ENCODE peak calls at places on chromosomes 5 and 9, in nine cellular contexts. One of them, this sample, is unnamed. For H3K36me3, the result is how much of the 10 kb centered on the place peaks cover.

GRCh38 chr5:134889335-134889734 is 15.2 kb downstream of the TXNDC15 start:
- DNase-seq in thyroid gland: no peak
- DNase-seq in astrocyte: no peak
- DNase-seq in CD4-positive, alpha-beta memory T cell: no peak
- DNase-seq in transverse colon: no peak
- DNase-seq in IMR-90: no peak
- DNase-seq in Panc1: no peak
- DNase-seq in neural progenitor cell: no peak
- DNase-seq in CD8-positive, alpha-beta T cell: no peak
- DNase-seq in this sample: no peak

GRCh38 chr9:136644343-136644592 is 18.4 kb upstream of the EGFL7 start:
- DNase-seq in thyroid gland: peak
- DNase-seq in astrocyte: peak
- DNase-seq in CD4-positive, alpha-beta memory T cell: no peak
- DNase-seq in transverse colon: peak
- DNase-seq in IMR-90: peak
- DNase-seq in Panc1: no peak
- DNase-seq in neural progenitor cell: no peak
- DNase-seq in CD8-positive, alpha-beta T cell: peak
- DNase-seq in this sample: no peak

GRCh38 chr5:181181650-181182565 is 23.1 kb downstream of the TRIM7 start:
- DNase-seq in thyroid gland: peak
- DNase-seq in astrocyte: peak
- DNase-seq in CD4-positive, alpha-beta memory T cell: peak
- DNase-seq in transverse colon: peak
- DNase-seq in IMR-90: peak
- DNase-seq in Panc1: no peak
- DNase-seq in neural progenitor cell: peak
- DNase-seq in CD8-positive, alpha-beta T cell: peak
- DNase-seq in this sample: no peak

GRCh38 chr5:142316051-142316450 is 8.8 kb downstream of the SPRY4 start:
- DNase-seq in thyroid gland: peak
- DNase-seq in astrocyte: no peak
- DNase-seq in CD4-positive, alpha-beta memory T cell: peak
- DNase-seq in transverse colon: no peak
- DNase-seq in IMR-90: peak
- DNase-seq in Panc1: no peak
- DNase-seq in neural progenitor cell: no peak
- DNase-seq in CD8-positive, alpha-beta T cell: no peak
- DNase-seq in this sample: no peak

GRCh38 chr9:126204197-126204596 is 122.4 kb upstream of the MVB12B start:
- DNase-seq in thyroid gland: no peak
- DNase-seq in astrocyte: no peak
- DNase-seq in CD4-positive, alpha-beta memory T cell: no peak
- DNase-seq in transverse colon: no peak
- DNase-seq in IMR-90: no peak
- DNase-seq in Panc1: no peak
- DNase-seq in neural progenitor cell: no peak
- DNase-seq in CD8-positive, alpha-beta T cell: no peak
- DNase-seq in this sample: no peak

GRCh38 chr5:86175224-86175623 is 442.5 kb upstream of the COX7C start:
- DNase-seq in thyroid gland: no peak
- DNase-seq in astrocyte: no peak
- DNase-seq in CD4-positive, alpha-beta memory T cell: no peak
- DNase-seq in transverse colon: no peak
- DNase-seq in IMR-90: no peak
- DNase-seq in Panc1: no peak
- DNase-seq in neural progenitor cell: no peak
- DNase-seq in CD8-positive, alpha-beta T cell: no peak
- DNase-seq in this sample: no peak

GRCh38 chr9:88660611-88661010 is 125.6 kb downstream of the NXNL2 start:
- DNase-seq in thyroid gland: peak
- DNase-seq in astrocyte: no peak
- DNase-seq in CD4-positive, alpha-beta memory T cell: no peak
- DNase-seq in transverse colon: no peak
- DNase-seq in IMR-90: peak
- DNase-seq in Panc1: no peak
- DNase-seq in neural progenitor cell: peak
- DNase-seq in CD8-positive, alpha-beta T cell: no peak
- DNase-seq in this sample: peak

GRCh38 chr9:101443358-101443757 is 7.8 kb upstream of the ALDOB start:
- DNase-seq in thyroid gland: no peak
- DNase-seq in astrocyte: no peak
- DNase-seq in CD4-positive, alpha-beta memory T cell: no peak
- DNase-seq in transverse colon: peak
- DNase-seq in IMR-90: no peak
- DNase-seq in Panc1: no peak
- DNase-seq in neural progenitor cell: no peak
- DNase-seq in CD8-positive, alpha-beta T cell: no peak
- DNase-seq in this sample: no peak

GRCh38 chr9:33229359-33230120 is 10.4 kb upstream of the SPINK4 start:
- DNase-seq in thyroid gland: peak
- DNase-seq in astrocyte: no peak
- DNase-seq in CD4-positive, alpha-beta memory T cell: no peak
- DNase-seq in transverse colon: peak
- DNase-seq in IMR-90: no peak
- DNase-seq in Panc1: peak
- DNase-seq in neural progenitor cell: no peak
- DNase-seq in CD8-positive, alpha-beta T cell: no peak
- DNase-seq in this sample: no peak

GRCh38 chr9:85425153-85425611 is 316.6 kb downstream of the AGTPBP1 start:
- DNase-seq in thyroid gland: peak
- DNase-seq in astrocyte: no peak
- DNase-seq in CD4-positive, alpha-beta memory T cell: peak
- DNase-seq in transverse colon: peak
- DNase-seq in IMR-90: no peak
- DNase-seq in Panc1: peak
- DNase-seq in neural progenitor cell: peak
- DNase-seq in CD8-positive, alpha-beta T cell: no peak
- DNase-seq in this sample: peak

GRCh38 chr5:170632266-170632984 is 128.6 kb downstream of the KCNIP1 start:
- DNase-seq in thyroid gland: no peak
- DNase-seq in astrocyte: no peak
- DNase-seq in CD4-positive, alpha-beta memory T cell: peak
- DNase-seq in transverse colon: no peak
- DNase-seq in IMR-90: no peak
- DNase-seq in Panc1: no peak
- DNase-seq in neural progenitor cell: peak
- DNase-seq in CD8-positive, alpha-beta T cell: no peak
- DNase-seq in this sample: no peak

GRCh38 chr5:80255425-80255751 is 460 bp downstream of the SERINC5 start:
- DNase-seq in thyroid gland: peak
- DNase-seq in astrocyte: peak
- DNase-seq in CD4-positive, alpha-beta memory T cell: no peak
- DNase-seq in transverse colon: peak
- DNase-seq in IMR-90: peak
- DNase-seq in Panc1: no peak
- DNase-seq in neural progenitor cell: peak
- DNase-seq in CD8-positive, alpha-beta T cell: peak
- DNase-seq in this sample: no peak

GRCh38 chr9:110123364-110124095 is 84.4 kb downstream of the C9orf152 start:
- DNase-seq in thyroid gland: peak
- DNase-seq in astrocyte: peak
- DNase-seq in CD4-positive, alpha-beta memory T cell: no peak
- DNase-seq in transverse colon: no peak
- DNase-seq in IMR-90: peak
- DNase-seq in Panc1: no peak
- DNase-seq in neural progenitor cell: no peak
- DNase-seq in CD8-positive, alpha-beta T cell: no peak
- DNase-seq in this sample: no peak

GRCh38 chr5:124921694-124922093 is 175.3 kb upstream of the ZNF608 start:
- DNase-seq in thyroid gland: no peak
- DNase-seq in astrocyte: no peak
- DNase-seq in CD4-positive, alpha-beta memory T cell: no peak
- DNase-seq in transverse colon: no peak
- DNase-seq in IMR-90: no peak
- DNase-seq in Panc1: no peak
- DNase-seq in neural progenitor cell: no peak
- DNase-seq in CD8-positive, alpha-beta T cell: no peak
- DNase-seq in this sample: no peak

GRCh38 chr5:53972314-53972713 is 338.1 kb downstream of the ARL15 start:
- DNase-seq in thyroid gland: no peak
- DNase-seq in astrocyte: no peak
- DNase-seq in CD4-positive, alpha-beta memory T cell: no peak
- DNase-seq in transverse colon: no peak
- DNase-seq in IMR-90: no peak
- DNase-seq in Panc1: no peak
- DNase-seq in neural progenitor cell: no peak
- DNase-seq in CD8-positive, alpha-beta T cell: no peak
- DNase-seq in this sample: no peak

GRCh38 chr9:134056483-134057310 is 11.1 kb downstream of the BRD3 start:
- DNase-seq in thyroid gland: peak
- DNase-seq in astrocyte: no peak
- DNase-seq in CD4-positive, alpha-beta memory T cell: no peak
- DNase-seq in transverse colon: peak
- DNase-seq in IMR-90: no peak
- DNase-seq in Panc1: no peak
- DNase-seq in neural progenitor cell: peak
- DNase-seq in CD8-positive, alpha-beta T cell: no peak
- DNase-seq in this sample: no peak

GRCh38 chr5:36646507-36647023 is 40.2 kb downstream of the SLC1A3 start:
- DNase-seq in thyroid gland: no peak
- DNase-seq in astrocyte: peak
- DNase-seq in CD4-positive, alpha-beta memory T cell: no peak
- DNase-seq in transverse colon: no peak
- DNase-seq in IMR-90: no peak
- DNase-seq in Panc1: no peak
- DNase-seq in neural progenitor cell: no peak
- DNase-seq in CD8-positive, alpha-beta T cell: no peak
- DNase-seq in this sample: no peak

GRCh38 chr5:11724947-11725346 is 179.3 kb downstream of the CTNND2 start:
- DNase-seq in thyroid gland: no peak
- DNase-seq in astrocyte: no peak
- DNase-seq in CD4-positive, alpha-beta memory T cell: no peak
- DNase-seq in transverse colon: no peak
- DNase-seq in IMR-90: no peak
- DNase-seq in Panc1: no peak
- DNase-seq in neural progenitor cell: no peak
- DNase-seq in CD8-positive, alpha-beta T cell: no peak
- DNase-seq in this sample: no peak

GRCh38 chr5:83227611-83228010 is 150.3 kb downstream of the XRCC4 start:
- DNase-seq in thyroid gland: no peak
- DNase-seq in astrocyte: peak
- DNase-seq in CD4-positive, alpha-beta memory T cell: no peak
- DNase-seq in transverse colon: no peak
- DNase-seq in IMR-90: peak
- DNase-seq in Panc1: no peak
- DNase-seq in neural progenitor cell: no peak
- DNase-seq in CD8-positive, alpha-beta T cell: no peak
- DNase-seq in this sample: no peak

GRCh38 chr5:9288234-9288633 is 257.6 kb downstream of the SEMA5A start:
- DNase-seq in thyroid gland: no peak
- DNase-seq in astrocyte: no peak
- DNase-seq in CD4-positive, alpha-beta memory T cell: no peak
- DNase-seq in transverse colon: no peak
- DNase-seq in IMR-90: no peak
- DNase-seq in Panc1: no peak
- DNase-seq in neural progenitor cell: peak
- DNase-seq in CD8-positive, alpha-beta T cell: no peak
- DNase-seq in this sample: no peak

GRCh38 chr9:69391946-69392345 is 66.9 kb downstream of the ENTREP1 start:
- DNase-seq in thyroid gland: no peak
- DNase-seq in astrocyte: no peak
- DNase-seq in CD4-positive, alpha-beta memory T cell: no peak
- DNase-seq in transverse colon: no peak
- DNase-seq in IMR-90: no peak
- DNase-seq in Panc1: no peak
- DNase-seq in neural progenitor cell: no peak
- DNase-seq in CD8-positive, alpha-beta T cell: no peak
- DNase-seq in this sample: no peak

GRCh38 chr9:82894961-82895902 is 167.7 kb downstream of the RASEF start:
- DNase-seq in thyroid gland: no peak
- DNase-seq in astrocyte: no peak
- DNase-seq in CD4-positive, alpha-beta memory T cell: no peak
- DNase-seq in transverse colon: peak
- DNase-seq in IMR-90: no peak
- DNase-seq in Panc1: no peak
- DNase-seq in neural progenitor cell: no peak
- DNase-seq in CD8-positive, alpha-beta T cell: no peak
- DNase-seq in this sample: no peak

GRCh38 chr5:151144922-151145321 is 12.7 kb downstream of the ANXA6 start:
- DNase-seq in thyroid gland: no peak
- DNase-seq in astrocyte: no peak
- DNase-seq in CD4-positive, alpha-beta memory T cell: no peak
- DNase-seq in transverse colon: no peak
- DNase-seq in IMR-90: no peak
- DNase-seq in Panc1: no peak
- DNase-seq in neural progenitor cell: no peak
- DNase-seq in CD8-positive, alpha-beta T cell: no peak
- DNase-seq in this sample: no peak
- H3K27ac ChIP-seq in thyroid gland: no peak
- H3K27ac ChIP-seq in astrocyte: no peak
- H3K27ac ChIP-seq in CD4-positive, alpha-beta memory T cell: peak
- H3K27ac ChIP-seq in transverse colon: no peak
- H3K27ac ChIP-seq in IMR-90: no peak
- H3K27ac ChIP-seq in Panc1: no peak
- H3K27ac ChIP-seq in neural progenitor cell: no peak
- H3K27ac ChIP-seq in CD8-positive, alpha-beta T cell: peak
- H3K27ac ChIP-seq in this sample: no peak

GRCh38 chr5:172444110-172444510 is 10.2 kb downstream of the SH3PXD2B start:
- DNase-seq in thyroid gland: no peak
- DNase-seq in astrocyte: peak
- DNase-seq in CD4-positive, alpha-beta memory T cell: no peak
- DNase-seq in transverse colon: no peak
- DNase-seq in IMR-90: peak
- DNase-seq in Panc1: no peak
- DNase-seq in neural progenitor cell: no peak
- DNase-seq in CD8-positive, alpha-beta T cell: no peak
- DNase-seq in this sample: no peak
- H3K4me3 ChIP-seq in thyroid gland: no peak
- H3K4me3 ChIP-seq in astrocyte: no peak
- H3K4me3 ChIP-seq in CD4-positive, alpha-beta memory T cell: no peak
- H3K4me3 ChIP-seq in transverse colon: no peak
- H3K4me3 ChIP-seq in IMR-90: no peak
- H3K4me3 ChIP-seq in Panc1: no peak
- H3K4me3 ChIP-seq in neural progenitor cell: no peak
- H3K4me3 ChIP-seq in CD8-positive, alpha-beta T cell: no peak
- H3K4me3 ChIP-seq in this sample: no peak

DNA sequence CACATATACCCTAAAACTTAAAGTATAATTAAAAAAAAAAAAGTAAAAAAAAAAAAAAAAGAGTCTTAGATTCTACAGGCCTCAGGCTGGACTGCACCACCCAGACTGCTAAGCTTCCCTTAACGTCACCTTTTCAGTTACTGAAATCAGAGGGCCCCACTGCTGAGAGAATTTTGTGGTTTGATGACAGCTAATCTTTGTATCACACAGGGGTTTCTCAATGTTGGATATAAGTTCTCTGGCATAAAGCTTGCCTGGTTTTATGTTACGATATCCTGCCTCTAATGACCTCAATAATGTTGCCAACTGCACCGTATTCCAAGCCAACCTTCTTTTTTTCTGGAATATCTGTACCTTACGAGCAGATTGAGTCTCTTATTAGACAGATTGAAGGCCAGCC is 43.1 kb upstream of the C6 start:
- DNase-seq in thyroid gland: no peak
- DNase-seq in astrocyte: peak
- DNase-seq in CD4-positive, alpha-beta memory T cell: no peak
- DNase-seq in transverse colon: no peak
- DNase-seq in IMR-90: no peak
- DNase-seq in Panc1: no peak
- DNase-seq in neural progenitor cell: no peak
- DNase-seq in CD8-positive, alpha-beta T cell: no peak
- DNase-seq in this sample: no peak
- H3K36me3 ChIP-seq in thyroid gland: under half
- H3K36me3 ChIP-seq in astrocyte: under half
- H3K36me3 ChIP-seq in CD4-positive, alpha-beta memory T cell: under half
- H3K36me3 ChIP-seq in transverse colon: under half
- H3K36me3 ChIP-seq in IMR-90: under half
- H3K36me3 ChIP-seq in Panc1: under half
- H3K36me3 ChIP-seq in neural progenitor cell: under half
- H3K36me3 ChIP-seq in CD8-positive, alpha-beta T cell: under half
- H3K36me3 ChIP-seq in this sample: under half

GRCh38 chr9:95819636-95820035 is 55.9 kb upstream of the ERCC6L2 start:
- DNase-seq in thyroid gland: no peak
- DNase-seq in astrocyte: no peak
- DNase-seq in CD4-positive, alpha-beta memory T cell: no peak
- DNase-seq in transverse colon: no peak
- DNase-seq in IMR-90: no peak
- DNase-seq in Panc1: no peak
- DNase-seq in neural progenitor cell: peak
- DNase-seq in CD8-positive, alpha-beta T cell: no peak
- DNase-seq in this sample: no peak
- H3K27ac ChIP-seq in thyroid gland: no peak
- H3K27ac ChIP-seq in astrocyte: no peak
- H3K27ac ChIP-seq in CD4-positive, alpha-beta memory T cell: no peak
- H3K27ac ChIP-seq in transverse colon: no peak
- H3K27ac ChIP-seq in IMR-90: no peak
- H3K27ac ChIP-seq in Panc1: no peak
- H3K27ac ChIP-seq in neural progenitor cell: peak
- H3K27ac ChIP-seq in CD8-positive, alpha-beta T cell: no peak
- H3K27ac ChIP-seq in this sample: no peak

This sample was measured in iPS DF 6.9.